ENCODE peak calls at places on chromosomes 12 and 14, in eight cellular contexts. One of them, this sample, is unnamed.

GRCh38 chr14:104596451-104596918 is 8.1 kb downstream of the TMEM179 start:
- DNase-seq in fibroblast of lung: no peak
- DNase-seq in uterus: no peak
- DNase-seq in mammary epithelial cell: no peak
- DNase-seq in lung: no peak
- DNase-seq in neural crest cell: no peak
- DNase-seq in OCI-LY7: no peak
- DNase-seq in A549: no peak
- DNase-seq in this sample: no peak

GRCh38 chr14:56081139-56081538 is 37.1 kb upstream of the PELI2 start:
- DNase-seq in fibroblast of lung: peak; percentile 6
- DNase-seq in uterus: no peak
- DNase-seq in mammary epithelial cell: no peak
- DNase-seq in lung: no peak
- DNase-seq in neural crest cell: no peak
- DNase-seq in OCI-LY7: no peak
- DNase-seq in A549: no peak
- DNase-seq in this sample: no peak

GRCh38 chr12:107130830-107131760 is 37.7 kb upstream of the CRY1 start:
- DNase-seq in fibroblast of lung: no peak
- DNase-seq in uterus: no peak
- DNase-seq in mammary epithelial cell: no peak
- DNase-seq in lung: no peak
- DNase-seq in neural crest cell: no peak
- DNase-seq in OCI-LY7: no peak
- DNase-seq in A549: no peak
- DNase-seq in this sample: no peak

GRCh38 chr14:56797569-56798446 is 12.5 kb downstream of the OTX2 start:
- DNase-seq in fibroblast of lung: no peak
- DNase-seq in uterus: no peak
- DNase-seq in mammary epithelial cell: no peak
- DNase-seq in lung: no peak
- DNase-seq in neural crest cell: no peak
- DNase-seq in OCI-LY7: no peak
- DNase-seq in A549: no peak
- DNase-seq in this sample: no peak

GRCh38 chr12:98799411-98799810 is 154.3 kb downstream of the APAF1 start:
- DNase-seq in fibroblast of lung: no peak
- DNase-seq in uterus: no peak
- DNase-seq in mammary epithelial cell: no peak
- DNase-seq in lung: no peak
- DNase-seq in neural crest cell: no peak
- DNase-seq in OCI-LY7: no peak
- DNase-seq in A549: peak; percentile 17
- DNase-seq in this sample: no peak

GRCh38 chr12:65905941-65906471 is 81.7 kb downstream of the HMGA2 start:
- DNase-seq in fibroblast of lung: no peak
- DNase-seq in uterus: no peak
- DNase-seq in mammary epithelial cell: no peak
- DNase-seq in lung: no peak
- DNase-seq in neural crest cell: no peak
- DNase-seq in OCI-LY7: no peak
- DNase-seq in A549: no peak
- DNase-seq in this sample: no peak

GRCh38 chr14:96630281-96630680 is 128.1 kb downstream of the PAPOLA start:
- DNase-seq in fibroblast of lung: no peak
- DNase-seq in uterus: no peak
- DNase-seq in mammary epithelial cell: no peak
- DNase-seq in lung: no peak
- DNase-seq in neural crest cell: no peak
- DNase-seq in OCI-LY7: no peak
- DNase-seq in A549: no peak
- DNase-seq in this sample: no peak

GRCh38 chr12:127083028-127083949 is 1183.7 kb upstream of the TMEM132C start:
- DNase-seq in fibroblast of lung: peak; percentile 84
- DNase-seq in uterus: peak; percentile 14
- DNase-seq in mammary epithelial cell: peak; percentile 78
- DNase-seq in lung: no peak
- DNase-seq in neural crest cell: no peak
- DNase-seq in OCI-LY7: peak; percentile 44
- DNase-seq in A549: peak; percentile 84
- DNase-seq in this sample: no peak

GRCh38 chr12:58479403-58479802 is 440.9 kb downstream of the LRIG3 start:
- DNase-seq in fibroblast of lung: no peak
- DNase-seq in uterus: no peak
- DNase-seq in mammary epithelial cell: no peak
- DNase-seq in lung: no peak
- DNase-seq in neural crest cell: no peak
- DNase-seq in OCI-LY7: no peak
- DNase-seq in A549: no peak
- DNase-seq in this sample: no peak

GRCh38 chr12:109600481-109600880 is 26.9 kb downstream of the MVK start:
- DNase-seq in fibroblast of lung: no peak
- DNase-seq in uterus: no peak
- DNase-seq in mammary epithelial cell: no peak
- DNase-seq in lung: no peak
- DNase-seq in neural crest cell: no peak
- DNase-seq in OCI-LY7: no peak
- DNase-seq in A549: no peak
- DNase-seq in this sample: no peak

GRCh38 chr12:57753938-57754337 is 965 bp upstream of the MARCHF9 start:
- DNase-seq in fibroblast of lung: no peak
- DNase-seq in uterus: no peak
- DNase-seq in mammary epithelial cell: no peak
- DNase-seq in lung: no peak
- DNase-seq in neural crest cell: no peak
- DNase-seq in OCI-LY7: no peak
- DNase-seq in A549: no peak
- DNase-seq in this sample: no peak

GRCh38 chr12:13097526-13097925 is 5.9 kb downstream of the GSG1 start:
- DNase-seq in fibroblast of lung: no peak
- DNase-seq in uterus: peak; percentile 50
- DNase-seq in mammary epithelial cell: no peak
- DNase-seq in lung: no peak
- DNase-seq in neural crest cell: no peak
- DNase-seq in OCI-LY7: no peak
- DNase-seq in A549: no peak
- DNase-seq in this sample: no peak

GRCh38 chr14:94303111-94303510 is 10.0 kb upstream of the SERPINA10 start:
- DNase-seq in fibroblast of lung: no peak
- DNase-seq in uterus: no peak
- DNase-seq in mammary epithelial cell: no peak
- DNase-seq in lung: peak; percentile 7
- DNase-seq in neural crest cell: no peak
- DNase-seq in OCI-LY7: no peak
- DNase-seq in A549: no peak
- DNase-seq in this sample: no peak

GRCh38 chr14:55267816-55268215 is 3.4 kb upstream of the FBXO34 start:
- DNase-seq in fibroblast of lung: peak; percentile 33
- DNase-seq in uterus: no peak
- DNase-seq in mammary epithelial cell: no peak
- DNase-seq in lung: peak; percentile 50
- DNase-seq in neural crest cell: no peak
- DNase-seq in OCI-LY7: no peak
- DNase-seq in A549: no peak
- DNase-seq in this sample: no peak

GRCh38 chr14:65186951-65187350 is 84.6 kb upstream of the MAX start:
- DNase-seq in fibroblast of lung: no peak
- DNase-seq in uterus: no peak
- DNase-seq in mammary epithelial cell: no peak
- DNase-seq in lung: no peak
- DNase-seq in neural crest cell: no peak
- DNase-seq in OCI-LY7: no peak
- DNase-seq in A549: no peak
- DNase-seq in this sample: no peak

GRCh38 chr12:119115296-119115905 is 63.3 kb upstream of the HSPB8 start:
- DNase-seq in fibroblast of lung: peak; percentile 18
- DNase-seq in uterus: peak; percentile 30
- DNase-seq in mammary epithelial cell: no peak
- DNase-seq in lung: peak; percentile 38
- DNase-seq in neural crest cell: peak; percentile 66
- DNase-seq in OCI-LY7: peak; percentile 37
- DNase-seq in A549: peak; percentile 50
- DNase-seq in this sample: no peak

GRCh38 chr14:104442611-104443390 is 136.8 kb upstream of the C14orf180 start:
- DNase-seq in fibroblast of lung: no peak
- DNase-seq in uterus: no peak
- DNase-seq in mammary epithelial cell: no peak
- DNase-seq in lung: peak; percentile 19
- DNase-seq in neural crest cell: no peak
- DNase-seq in OCI-LY7: no peak
- DNase-seq in A549: no peak
- DNase-seq in this sample: peak; percentile 29

GRCh38 chr14:100381386-100382105 is 58.4 kb downstream of the SLC25A47 start:
- DNase-seq in fibroblast of lung: peak; percentile 45
- DNase-seq in uterus: no peak
- DNase-seq in mammary epithelial cell: no peak
- DNase-seq in lung: no peak
- DNase-seq in neural crest cell: no peak
- DNase-seq in OCI-LY7: no peak
- DNase-seq in A549: no peak
- DNase-seq in this sample: no peak

GRCh38 chr12:95763809-95764253 is 26.7 kb downstream of the NTN4 start:
- DNase-seq in fibroblast of lung: peak; percentile 80
- DNase-seq in uterus: no peak
- DNase-seq in mammary epithelial cell: peak; percentile 91
- DNase-seq in lung: no peak
- DNase-seq in neural crest cell: no peak
- DNase-seq in OCI-LY7: no peak
- DNase-seq in A549: peak; percentile 80
- DNase-seq in this sample: no peak

GRCh38 chr14:51443195-51444018 is 203.4 kb downstream of the TMX1 start:
- DNase-seq in fibroblast of lung: peak; percentile 67
- DNase-seq in uterus: no peak
- DNase-seq in mammary epithelial cell: no peak
- DNase-seq in lung: no peak
- DNase-seq in neural crest cell: no peak
- DNase-seq in OCI-LY7: no peak
- DNase-seq in A549: no peak
- DNase-seq in this sample: no peak

GRCh38 chr14:98743536-98743935 is 528.5 kb downstream of the BCL11B start:
- DNase-seq in fibroblast of lung: no peak
- DNase-seq in uterus: no peak
- DNase-seq in mammary epithelial cell: no peak
- DNase-seq in lung: peak; percentile 24
- DNase-seq in neural crest cell: no peak
- DNase-seq in OCI-LY7: no peak
- DNase-seq in A549: no peak
- DNase-seq in this sample: no peak

GRCh38 chr12:46933947-46934346 is 108.2 kb upstream of the SLC38A4 start:
- DNase-seq in fibroblast of lung: peak; percentile 54
- DNase-seq in uterus: no peak
- DNase-seq in mammary epithelial cell: peak; percentile 52
- DNase-seq in lung: no peak
- DNase-seq in neural crest cell: no peak
- DNase-seq in OCI-LY7: peak; percentile 7
- DNase-seq in A549: peak; percentile 58
- DNase-seq in this sample: no peak
- TF ChIP-seq CTCF in fibroblast of lung: peak; percentile 56
- TF ChIP-seq CTCF in uterus: peak; percentile 64
- TF ChIP-seq CTCF in mammary epithelial cell: peak; percentile 70
- TF ChIP-seq CTCF in lung: no peak
- TF ChIP-seq CTCF in neural crest cell: peak; percentile 70
- TF ChIP-seq CTCF in OCI-LY7: peak; percentile 49
- TF ChIP-seq CTCF in A549: peak; percentile 74
- TF ChIP-seq CTCF in this sample: peak; percentile 38

GRCh38 chr14:88385212-88386101 is at the start of gene SPATA7:
- DNase-seq in fibroblast of lung: peak; percentile 90
- DNase-seq in uterus: peak; percentile 92
- DNase-seq in mammary epithelial cell: peak; percentile 81
- DNase-seq in lung: peak; percentile 94
- DNase-seq in neural crest cell: peak; percentile 92
- DNase-seq in OCI-LY7: peak; percentile 90
- DNase-seq in A549: peak; percentile 86
- DNase-seq in this sample: peak; percentile 80

GRCh38 chr14:88384653-88385205 is 728 bp upstream of the SPATA7 start:
- DNase-seq in fibroblast of lung: no peak
- DNase-seq in uterus: peak; percentile 36
- DNase-seq in mammary epithelial cell: peak; percentile 10
- DNase-seq in lung: no peak
- DNase-seq in neural crest cell: no peak
- DNase-seq in OCI-LY7: no peak
- DNase-seq in A549: no peak
- DNase-seq in this sample: peak; percentile 16

GRCh38 chr14:88386395-88386794 is 938 bp downstream of the SPATA7 start:
- DNase-seq in fibroblast of lung: no peak
- DNase-seq in uterus: no peak
- DNase-seq in mammary epithelial cell: no peak
- DNase-seq in lung: no peak
- DNase-seq in neural crest cell: no peak
- DNase-seq in OCI-LY7: no peak
- DNase-seq in A549: no peak
- DNase-seq in this sample: no peak

GRCh38 chr14:88379706-88380343 is 5.6 kb upstream of the SPATA7 start:
- DNase-seq in fibroblast of lung: no peak
- DNase-seq in uterus: no peak
- DNase-seq in mammary epithelial cell: no peak
- DNase-seq in lung: no peak
- DNase-seq in neural crest cell: no peak
- DNase-seq in OCI-LY7: no peak
- DNase-seq in A549: no peak
- DNase-seq in this sample: no peak

GRCh38 chr14:88380405-88380804 is 5.1 kb upstream of the SPATA7 start:
- DNase-seq in fibroblast of lung: peak; percentile 7
- DNase-seq in uterus: no peak
- DNase-seq in mammary epithelial cell: no peak
- DNase-seq in lung: no peak
- DNase-seq in neural crest cell: no peak
- DNase-seq in OCI-LY7: peak; percentile 20
- DNase-seq in A549: peak; percentile 18
- DNase-seq in this sample: no peak
- TF ChIP-seq CTCF in fibroblast of lung: peak; percentile 14
- TF ChIP-seq CTCF in uterus: no peak
- TF ChIP-seq CTCF in mammary epithelial cell: no peak
- TF ChIP-seq CTCF in lung: no peak
- TF ChIP-seq CTCF in neural crest cell: peak; percentile 43
- TF ChIP-seq CTCF in OCI-LY7: peak; percentile 65
- TF ChIP-seq CTCF in A549: peak; percentile 47
- TF ChIP-seq CTCF in this sample: no peak

DNA sequence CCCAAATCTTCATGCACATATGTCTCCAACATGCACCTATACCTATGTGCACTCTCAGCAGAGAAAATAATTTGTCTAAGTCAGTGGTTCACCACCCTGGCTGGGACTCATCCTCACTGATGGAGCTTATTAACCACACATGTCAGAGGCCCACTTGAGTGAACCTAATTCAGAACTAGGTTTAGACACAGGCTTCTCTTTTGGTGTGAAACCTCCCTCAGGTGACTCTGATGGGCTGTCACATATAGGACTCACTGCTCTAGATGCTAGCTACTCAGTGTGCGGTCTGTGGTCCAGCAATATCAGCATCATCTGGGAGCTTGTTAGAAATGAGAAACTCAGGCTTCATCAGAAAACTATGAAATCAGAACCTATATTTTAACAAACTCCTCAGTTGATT is 85.7 kb downstream of the SLC6A15 start:
- DNase-seq in fibroblast of lung: no peak
- DNase-seq in uterus: no peak
- DNase-seq in mammary epithelial cell: no peak
- DNase-seq in lung: no peak
- DNase-seq in neural crest cell: no peak
- DNase-seq in OCI-LY7: no peak
- DNase-seq in A549: no peak
- DNase-seq in this sample: no peak
- TF ChIP-seq CTCF in fibroblast of lung: no peak
- TF ChIP-seq CTCF in uterus: no peak
- TF ChIP-seq CTCF in mammary epithelial cell: no peak
- TF ChIP-seq CTCF in lung: no peak
- TF ChIP-seq CTCF in neural crest cell: no peak
- TF ChIP-seq CTCF in OCI-LY7: no peak
- TF ChIP-seq CTCF in A549: no peak
- TF ChIP-seq CTCF in this sample: no peak

GRCh38 chr12:6226002-6226700 is 26.0 kb downstream of the CD9 start:
- DNase-seq in fibroblast of lung: peak; percentile 88
- DNase-seq in uterus: peak; percentile 90
- DNase-seq in mammary epithelial cell: peak; percentile 90
- DNase-seq in lung: no peak
- DNase-seq in neural crest cell: no peak
- DNase-seq in OCI-LY7: no peak
- DNase-seq in A549: no peak
- DNase-seq in this sample: no peak
- TF ChIP-seq CTCF in fibroblast of lung: no peak
- TF ChIP-seq CTCF in uterus: no peak
- TF ChIP-seq CTCF in mammary epithelial cell: no peak
- TF ChIP-seq CTCF in lung: no peak
- TF ChIP-seq CTCF in neural crest cell: no peak
- TF ChIP-seq CTCF in OCI-LY7: no peak
- TF ChIP-seq CTCF in A549: no peak
- TF ChIP-seq CTCF in this sample: no peak